ENCODE peak calls at places on chromosomes 12 and 14, in four cellular contexts. D is CD4-positive, alpha-beta memory T cell; V is neuronal stem cell; N is trophoblast cell. C is an unnamed sample. For H3K4me1, the result is how much of the 10 kb centered on the place peaks cover.

GRCh38 chr12:52258335-52258901 is 16.0 kb upstream of the KRT86 start:
- DNase-seq in D (no peak), V (peak), N (peak), C (no peak)

GRCh38 chr14:103006106-103006505 is 51.2 kb downstream of the CDC42BPB start:
- DNase-seq in D (no peak), V (no peak), N (no peak), C (no peak)

GRCh38 chr14:89330236-89331002 is 86.6 kb downstream of the FOXN3 start:
- DNase-seq in D (no peak), V (no peak), N (no peak), C (no peak)

GRCh38 chr12:127822743-127823433 is 444.1 kb upstream of the TMEM132C start:
- DNase-seq in D (no peak), V (no peak), N (no peak), C (no peak)

GRCh38 chr12:117743746-117744145 is 225.0 kb downstream of the KSR2 start:
- DNase-seq in D (no peak), V (no peak), N (no peak), C (no peak)

GRCh38 chr12:18250313-18250916 is 10.9 kb upstream of the PIK3C2G start:
- DNase-seq in D (no peak), V (peak), N (peak), C (no peak)

GRCh38 chr14:90547250-90547649 is 150.4 kb downstream of the CALM1 start:
- DNase-seq in D (no peak), V (no peak), N (no peak), C (no peak)

GRCh38 chr12:67651380-67651695 is 2.8 kb downstream of the DYRK2 start:
- DNase-seq in D (peak), V (no peak), N (no peak), C (peak)

GRCh38 chr12:52087961-52088820 is 8.7 kb downstream of the SMIM41 start:
- DNase-seq in D (no peak), V (no peak), N (no peak), C (no peak)

GRCh38 chr12:30829876-30830275 is 75.1 kb upstream of the CAPRIN2 start:
- DNase-seq in D (no peak), V (no peak), N (no peak), C (no peak)

GRCh38 chr14:95445676-95446075 is 70.8 kb downstream of the SYNE3 start:
- DNase-seq in D (no peak), V (no peak), N (no peak), C (no peak)

GRCh38 chr14:95098984-95099599 is 58.2 kb downstream of the DICER1 start:
- DNase-seq in D (peak), V (peak), N (peak), C (peak)

GRCh38 chr12:95611676-95612309 is 60.5 kb upstream of the USP44 start:
- DNase-seq in D (no peak), V (no peak), N (peak), C (no peak)

GRCh38 chr12:117125275-117125613 is 26.0 kb upstream of the TESC start:
- DNase-seq in D (no peak), V (no peak), N (peak), C (no peak)

GRCh38 chr12:62396750-62397149 is 69.9 kb upstream of the MON2 start:
- DNase-seq in D (no peak), V (no peak), N (no peak), C (no peak)

GRCh38 chr14:101039755-101040138 is 136.2 kb upstream of the RTL1 start:
- DNase-seq in D (no peak), V (no peak), N (no peak), C (no peak)

GRCh38 chr14:106845286-106846087 is 1319.1 kb downstream of the TMEM121 start:
- DNase-seq in D (peak), V (no peak), N (peak), C (peak)

GRCh38 chr12:120489018-120489417 is 6.9 kb upstream of the DYNLL1 start:
- DNase-seq in D (no peak), V (no peak), N (no peak), C (no peak)

GRCh38 chr12:43210437-43211197 is 341.4 kb downstream of the ADAMTS20 start:
- DNase-seq in D (no peak), V (no peak), N (no peak), C (no peak)

GRCh38 chr12:74021937-74022336 is 515.7 kb upstream of the ATXN7L3B start:
- DNase-seq in D (no peak), V (peak), N (peak), C (no peak)

GRCh38 chr14:31950331-31950730 is 126.8 kb upstream of the ARHGAP5 start:
- DNase-seq in D (no peak), V (no peak), N (no peak), C (no peak)

GRCh38 chr12:32755051-32755653 is 545 bp downstream of the YARS2 start:
- DNase-seq in D (peak), V (peak), N (peak), C (peak)

GRCh38 chr14:27506272-27506671 is 908.4 kb upstream of the NOVA1 start:
- DNase-seq in D (no peak), V (no peak), N (no peak), C (no peak)

GRCh38 chr14:69798339-69798735 is 1.3 kb upstream of the SLC10A1 start:
- DNase-seq in D (no peak), V (no peak), N (no peak), C (no peak)
- H3K4me1 ChIP-seq in D (under half), V (under half), N (under half), C (under half)

GRCh38 chr12:124538194-124539082 is 29.0 kb downstream of the NCOR2 start:
- DNase-seq in D (no peak), V (no peak), N (no peak), C (no peak)

GRCh38 chr12:124537525-124538193 is 29.8 kb downstream of the NCOR2 start:
- DNase-seq in D (no peak), V (no peak), N (no peak), C (no peak)

GRCh38 chr12:124542021-124542941 is 25.1 kb downstream of the NCOR2 start:
- DNase-seq in D (no peak), V (no peak), N (peak), C (no peak)

GRCh38 chr12:124536613-124537012 is 30.8 kb downstream of the NCOR2 start:
- DNase-seq in D (no peak), V (no peak), N (no peak), C (no peak)

GRCh38 chr12:124539084-124540041 is 28.0 kb downstream of the NCOR2 start:
- DNase-seq in D (no peak), V (no peak), N (no peak), C (no peak)
- H3K27ac ChIP-seq in D (no peak), V (no peak), N (no peak), C (no peak)

GRCh38 chr12:13102481-13103195 is 829 bp downstream of the GSG1 start:
- DNase-seq in D (no peak), V (no peak), N (peak), C (no peak)
- H3K4me1 ChIP-seq in D (under half), V (under half), N (under half), C (under half)

GRCh38 chr12:3032770-3033537 is 44.2 kb upstream of the TSPAN9 start:
- DNase-seq in D (no peak), V (no peak), N (no peak), C (no peak)
- H3K27ac ChIP-seq in D (no peak), V (no peak), N (no peak), C (no peak)

DNA sequence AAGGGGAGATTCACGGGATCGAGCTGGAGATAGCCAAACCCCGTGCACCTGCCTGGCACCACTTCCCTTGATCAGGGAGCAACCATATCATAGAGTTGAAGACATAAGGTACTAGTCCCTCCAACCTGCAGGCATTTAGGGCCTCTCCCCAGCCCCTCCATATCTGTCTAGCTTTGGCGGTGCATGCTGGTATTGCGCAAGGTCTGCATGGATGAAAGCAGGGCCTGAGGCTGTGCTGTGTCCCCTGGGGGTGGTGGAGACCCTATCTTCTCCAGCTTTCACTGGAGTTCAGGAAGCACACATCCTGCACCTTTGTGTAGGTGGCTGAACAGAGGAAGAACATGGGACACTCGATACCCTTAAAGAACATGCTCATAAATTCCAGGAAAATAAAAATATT is 46.9 kb downstream of the KCTD10 start:
- DNase-seq in D (no peak), V (no peak), N (peak), C (no peak)
- H3K4me1 ChIP-seq in D (under half), V (under half), N (under half), C (under half)

GRCh38 chr14:73478684-73479083 is 12.0 kb upstream of the RIOX1 start:
- DNase-seq in D (no peak), V (no peak), N (no peak), C (no peak)
- H3K27ac ChIP-seq in D (no peak), V (no peak), N (no peak), C (no peak)

DNA sequence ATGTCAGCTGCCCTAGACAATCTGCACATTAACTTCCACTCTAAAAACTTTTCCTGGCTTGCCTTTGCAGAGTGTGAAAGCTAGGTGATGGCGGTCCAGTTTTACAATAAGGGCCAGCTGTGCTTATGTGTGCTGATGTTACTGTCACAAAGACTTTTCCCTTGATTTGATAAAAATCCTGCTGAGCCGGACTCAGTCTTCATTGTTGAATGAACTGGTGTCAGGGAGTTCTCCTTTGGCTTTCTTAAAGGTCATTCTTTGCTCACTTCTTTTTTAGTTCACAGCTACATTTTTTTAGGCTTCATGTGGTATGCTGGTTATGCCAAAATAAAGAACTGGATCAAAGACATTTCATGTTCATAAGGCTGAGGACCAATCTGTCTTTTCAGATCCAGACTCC is 133.5 kb downstream of the TGFB3 start:
- DNase-seq in D (no peak), V (no peak), N (no peak), C (no peak)
- H3K4me1 ChIP-seq in D (under half), V (under half), N (under half), C (under half)

DNA sequence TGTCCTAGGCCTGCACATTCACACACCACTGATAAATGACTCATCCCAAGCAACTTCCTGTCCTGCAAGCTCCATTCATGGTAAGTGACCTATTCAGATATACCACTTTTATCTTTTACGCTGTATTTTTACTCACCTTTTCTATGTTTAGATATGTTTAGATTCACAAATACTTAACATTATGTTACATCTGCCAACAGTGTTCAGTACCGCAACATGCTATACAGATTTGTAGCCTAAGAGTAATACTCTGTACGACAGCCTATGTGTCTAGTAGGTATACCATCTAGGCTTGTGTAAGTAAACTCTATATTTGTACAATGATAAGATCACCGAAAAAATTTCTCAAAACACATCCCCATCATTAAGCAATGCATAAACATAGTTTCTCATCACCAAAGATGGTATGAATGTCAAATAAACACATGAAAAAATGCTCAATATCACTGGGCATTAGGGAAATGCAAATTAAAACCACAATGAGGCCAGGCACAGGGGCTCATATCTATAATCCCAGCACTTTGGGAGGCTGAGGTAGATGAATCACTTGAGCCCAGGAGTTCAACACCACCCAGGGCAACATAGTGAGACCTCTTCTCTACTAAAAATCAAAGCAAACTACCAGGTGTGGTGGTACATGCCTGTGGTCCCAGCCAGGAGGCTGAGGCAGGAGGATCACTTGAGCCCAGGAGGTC is 20.7 kb downstream of the ATXN2 start:
- DNase-seq in D (no peak), V (no peak), N (peak), C (no peak)
- H3K27ac ChIP-seq in D (no peak), V (no peak), N (no peak), C (no peak)

GRCh38 chr14:99413972-99414371 is 66.7 kb downstream of the SETD3 start:
- DNase-seq in D (no peak), V (no peak), N (no peak), C (no peak)
- H3K4me1 ChIP-seq in D (under half), V (under half), N (under half), C (under half)

GRCh38 chr14:22558221-22558913 is 30.7 kb downstream of the DAD1 start:
- DNase-seq in D (peak), V (no peak), N (peak), C (peak)
- H3K27ac ChIP-seq in D (peak), V (no peak), N (no peak), C (peak)